ENCODE peak calls at places on chromosomes 5 and 9, in four cellular contexts. J is CD4-positive, alpha-beta memory T cell; V is cardiac muscle cell; R is PC-9. M is an unnamed sample. For H3K27me3, H3K36me3 and H3K9me3, the result is how much of the 10 kb centered on the place peaks cover.

GRCh38 chr5:92401492-92401891 is 1018.4 kb upstream of the ARRDC3 start:
- DNase-seq in J (no peak), V (peak), R (no peak), M (peak)

GRCh38 chr9:74817281-74818181 is 70.2 kb downstream of the TRPM6 start:
- DNase-seq in J (no peak), V (no peak), R (no peak), M (no peak)

GRCh38 chr5:34843482-34843881 is 4.5 kb downstream of the TTC23L start:
- DNase-seq in J (no peak), V (no peak), R (no peak), M (no peak)

GRCh38 chr9:88746029-88746743 is 211.2 kb downstream of the NXNL2 start:
- DNase-seq in J (no peak), V (no peak), R (no peak), M (no peak)

GRCh38 chr9:27183701-27184100 is 74.7 kb downstream of the TEK start:
- DNase-seq in J (no peak), V (no peak), R (no peak), M (no peak)

GRCh38 chr9:97519441-97519970 is 18.0 kb downstream of the TMOD1 start:
- DNase-seq in J (no peak), V (no peak), R (no peak), M (no peak)

GRCh38 chr5:60577116-60577515 is 122.8 kb downstream of the DEPDC1B start:
- DNase-seq in J (no peak), V (no peak), R (no peak), M (no peak)

GRCh38 chr5:146595088-146595487 is 79.1 kb upstream of the GPR151 start:
- DNase-seq in J (no peak), V (no peak), R (no peak), M (no peak)

GRCh38 chr9:129398901-129399300 is 220.8 kb upstream of the IER5L start:
- DNase-seq in J (no peak), V (no peak), R (no peak), M (no peak)

GRCh38 chr5:156402387-156402921 is 75.5 kb downstream of the SGCD start:
- DNase-seq in J (peak), V (no peak), R (peak), M (peak)

GRCh38 chr5:173512637-173513435 is 103.6 kb downstream of the BOD1 start:
- DNase-seq in J (no peak), V (no peak), R (peak), M (no peak)

GRCh38 chr5:40499514-40500273 is 180.0 kb upstream of the PTGER4 start:
- DNase-seq in J (no peak), V (no peak), R (no peak), M (no peak)

GRCh38 chr5:82406200-82406773 is 128.1 kb upstream of the RPS23 start:
- DNase-seq in J (no peak), V (no peak), R (peak), M (no peak)

GRCh38 chr9:93644397-93645088 is 68.2 kb downstream of the PHF2 start:
- DNase-seq in J (no peak), V (no peak), R (no peak), M (no peak)

GRCh38 chr9:2255128-2255527 is 240.0 kb downstream of the SMARCA2 start:
- DNase-seq in J (no peak), V (no peak), R (no peak), M (no peak)

GRCh38 chr5:116573617-116574431 is 799 bp downstream of the SEMA6A start:
- DNase-seq in J (no peak), V (peak), R (no peak), M (peak)

GRCh38 chr5:74679968-74680367 is 5.1 kb upstream of the HEXB start:
- DNase-seq in J (no peak), V (no peak), R (no peak), M (no peak)

GRCh38 chr5:123460296-123460729 is 37.1 kb upstream of the CEP120 start:
- DNase-seq in J (peak), V (no peak), R (peak), M (no peak)

GRCh38 chr9:108477538-108478006 is 378.2 kb downstream of the ACTL7B start:
- DNase-seq in J (no peak), V (no peak), R (peak), M (no peak)

GRCh38 chr5:114055810-114056476 is 305.9 kb upstream of the KCNN2 start:
- DNase-seq in J (no peak), V (peak), R (no peak), M (peak)

DNA sequence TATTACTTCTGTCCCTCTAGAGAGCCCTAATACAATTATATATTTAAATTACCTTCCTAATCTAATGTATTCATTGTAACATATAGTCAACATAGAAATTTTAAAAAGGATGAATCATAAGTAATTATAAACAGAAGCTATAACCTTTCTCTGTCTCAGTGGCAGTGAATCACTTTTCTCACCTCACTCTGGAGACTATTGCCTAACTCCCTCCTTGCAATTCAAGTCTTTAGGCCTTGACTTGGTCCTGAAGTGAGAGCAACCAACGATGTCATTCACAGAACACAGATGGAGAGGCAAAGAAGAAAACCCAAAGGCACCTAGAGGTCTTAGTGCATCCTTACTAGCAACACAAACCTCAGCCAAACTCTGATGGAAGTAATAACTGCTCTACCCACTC is 133.3 kb upstream of the DPYSL3 start:
- DNase-seq in J (no peak), V (no peak), R (no peak), M (no peak)
- H3K27me3 ChIP-seq in J (under half), V (under half), R (under half), M (under half)

GRCh38 chr9:73577867-73578266 is 426.2 kb downstream of the ANXA1 start:
- DNase-seq in J (no peak), V (peak), R (no peak), M (peak)

GRCh38 chr9:73575661-73576060 is 424.0 kb downstream of the ANXA1 start:
- DNase-seq in J (no peak), V (no peak), R (no peak), M (no peak)

GRCh38 chr9:73573235-73573634 is 421.6 kb downstream of the ANXA1 start:
- DNase-seq in J (no peak), V (no peak), R (no peak), M (no peak)

GRCh38 chr9:73579823-73580222 is 428.2 kb downstream of the ANXA1 start:
- DNase-seq in J (no peak), V (no peak), R (no peak), M (no peak)

DNA sequence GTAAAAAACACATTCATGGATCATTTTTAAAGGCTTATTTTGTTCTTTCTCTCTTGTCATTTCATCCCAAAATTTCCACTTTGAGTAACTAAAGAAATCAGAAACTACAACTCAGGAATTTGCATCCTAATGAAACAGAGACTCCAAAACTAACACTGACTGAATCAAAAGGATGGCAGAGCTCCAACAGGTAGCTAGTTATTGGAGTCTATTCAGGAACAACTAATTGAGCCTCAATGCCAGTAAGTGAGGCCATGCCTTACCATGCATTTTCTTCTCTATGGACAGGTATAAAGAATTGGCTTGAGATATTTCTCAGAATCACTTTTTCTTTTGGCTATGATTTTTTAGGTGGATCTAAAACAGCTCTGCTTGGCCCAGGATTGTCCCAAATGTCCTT is 423.4 kb downstream of the ANXA1 start:
- DNase-seq in J (no peak), V (no peak), R (no peak), M (no peak)
- H3K36me3 ChIP-seq in J (under half), V (under half), R (under half), M (under half)

DNA sequence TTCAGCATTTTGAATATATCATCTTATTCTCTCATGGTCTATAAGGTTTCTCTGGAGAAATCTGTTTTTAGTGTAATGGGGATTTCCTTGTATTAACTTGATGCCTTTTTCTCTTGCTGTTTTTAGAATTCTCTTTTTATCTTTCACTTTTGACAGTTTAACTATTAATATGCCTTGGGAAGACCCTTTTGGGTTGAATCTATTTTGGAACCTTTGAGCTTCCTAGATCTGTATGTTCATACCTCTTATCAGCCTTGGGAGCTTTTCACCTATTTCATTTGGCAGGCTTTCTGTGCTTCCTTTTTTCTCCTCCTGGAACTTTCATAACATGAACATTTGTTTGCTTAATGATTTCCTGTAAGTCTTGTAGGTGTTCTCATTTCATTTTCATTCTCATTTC is 22.2 kb downstream of the RCL1 start:
- DNase-seq in J (no peak), V (no peak), R (no peak), M (no peak)
- H3K9me3 ChIP-seq in J (under half), V (under half), R (under half), M (under half)

DNA sequence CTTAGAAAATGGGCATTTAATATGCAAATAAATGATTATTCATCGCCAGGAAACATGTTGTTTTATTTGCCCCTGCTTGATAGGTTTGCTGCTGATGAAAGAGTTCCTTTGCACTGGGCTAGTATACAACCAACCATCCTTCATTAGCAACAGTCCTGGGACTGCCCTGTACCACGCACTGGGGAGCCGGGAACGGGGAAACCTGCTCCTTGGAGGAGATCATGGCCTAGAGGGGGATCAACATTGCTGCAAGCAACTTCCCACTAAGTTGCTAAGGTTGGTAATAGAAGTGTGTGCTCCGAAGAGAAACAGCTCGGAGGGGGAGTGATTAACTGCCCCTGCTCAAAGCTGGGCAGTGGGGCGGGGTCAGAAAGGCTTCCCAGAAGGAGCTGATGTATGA is 231.8 kb downstream of the DRD1 start:
- DNase-seq in J (no peak), V (no peak), R (no peak), M (no peak)
- H3K27me3 ChIP-seq in J (under half), V (under half), R (under half), M (under half)

DNA sequence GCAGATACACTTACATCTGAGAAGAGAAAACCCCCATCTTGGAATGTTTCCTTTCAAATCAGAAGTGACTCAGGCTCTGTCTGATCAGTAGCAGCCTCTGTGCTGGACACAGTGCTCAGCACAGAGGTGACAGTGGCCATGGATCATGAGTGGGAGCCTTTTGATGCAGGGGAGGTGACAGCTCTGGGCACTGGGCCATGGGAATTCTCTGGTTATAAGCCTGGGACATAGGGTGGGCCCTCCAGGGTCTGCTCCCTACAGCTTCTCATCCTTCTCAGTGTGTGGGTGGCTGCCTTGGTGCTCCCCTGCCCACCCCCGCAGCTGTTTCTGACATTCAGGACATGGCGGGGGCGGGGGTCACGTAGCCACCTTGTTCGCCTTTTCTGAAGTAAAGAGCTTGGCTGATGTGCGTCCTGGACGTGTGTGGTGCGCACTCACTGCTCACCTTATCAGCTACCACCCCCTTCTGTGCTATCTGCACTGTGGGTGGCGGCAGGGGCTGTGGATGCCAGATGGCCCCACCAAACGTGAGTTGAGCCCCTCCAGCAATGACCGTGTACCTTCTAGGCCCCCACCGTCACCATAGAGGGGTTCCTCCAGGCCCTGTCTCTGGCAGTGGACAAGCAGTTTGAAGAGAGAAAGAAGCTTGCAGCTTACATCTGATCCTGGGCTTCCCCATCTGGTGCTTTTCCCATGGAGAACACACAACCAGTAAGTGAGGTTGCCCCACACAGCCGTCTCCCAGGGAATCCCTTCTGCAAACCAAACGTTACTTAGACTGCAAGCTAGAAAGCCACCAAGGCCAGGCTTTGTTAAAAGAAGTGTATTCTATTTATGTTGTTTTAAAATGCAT is 24.0 kb downstream of the TRIP13 start:
- DNase-seq in J (no peak), V (no peak), R (no peak), M (no peak)
- H3K36me3 ChIP-seq in J (under half), V (under half), R (under half), M (under half)

GRCh38 chr9:100038472-100038871 is 60.3 kb downstream of the ERP44 start:
- DNase-seq in J (no peak), V (no peak), R (no peak), M (no peak)
- H3K9me3 ChIP-seq in J (under half), V (under half), R (under half), M (under half)

M was measured in neural progenitor cell.